ENCODE peak calls at places on chromosomes 1 and 21, in four cellular contexts. One of them, this sample, is unnamed.

GRCh38 chr1:178048883-178049282 is 45.0 kb upstream of the RASAL2 start:
- DNase-seq in HCT116: no peak
- DNase-seq in K562: no peak
- DNase-seq in GM23338: no peak
- DNase-seq in this sample: no peak

GRCh38 chr1:110616587-110616986 is 10.4 kb upstream of the KCNA2 start:
- DNase-seq in HCT116: no peak
- DNase-seq in K562: peak; percentile 76
- DNase-seq in GM23338: no peak
- DNase-seq in this sample: peak; percentile 90

GRCh38 chr1:3029991-3030662 is 8.9 kb downstream of the ACTRT2 start:
- DNase-seq in HCT116: no peak
- DNase-seq in K562: no peak
- DNase-seq in GM23338: no peak
- DNase-seq in this sample: no peak

GRCh38 chr1:45348966-45349677 is 8.9 kb upstream of the MUTYH start:
- DNase-seq in HCT116: no peak
- DNase-seq in K562: no peak
- DNase-seq in GM23338: no peak
- DNase-seq in this sample: no peak

GRCh38 chr1:100747821-100748220 is 28.3 kb downstream of the VCAM1 start:
- DNase-seq in HCT116: no peak
- DNase-seq in K562: no peak
- DNase-seq in GM23338: no peak
- DNase-seq in this sample: no peak

GRCh38 chr1:7940745-7941436 is at the start of gene TNFRSF9:
- DNase-seq in HCT116: no peak
- DNase-seq in K562: peak; percentile 28
- DNase-seq in GM23338: no peak
- DNase-seq in this sample: no peak

GRCh38 chr1:185864889-185865288 is 130.7 kb downstream of the HMCN1 start:
- DNase-seq in HCT116: no peak
- DNase-seq in K562: no peak
- DNase-seq in GM23338: no peak
- DNase-seq in this sample: no peak

GRCh38 chr1:22450421-22451021 is 1.1 kb upstream of the ZBTB40 start:
- DNase-seq in HCT116: no peak
- DNase-seq in K562: no peak
- DNase-seq in GM23338: no peak
- DNase-seq in this sample: no peak

GRCh38 chr1:228158151-228158571 is 7.4 kb upstream of the IBA57 start:
- DNase-seq in HCT116: no peak
- DNase-seq in K562: no peak
- DNase-seq in GM23338: peak; percentile 43
- DNase-seq in this sample: no peak

GRCh38 chr21:45418301-45419071 is 13.5 kb downstream of the COL18A1 start:
- DNase-seq in HCT116: no peak
- DNase-seq in K562: no peak
- DNase-seq in GM23338: no peak
- DNase-seq in this sample: no peak

GRCh38 chr21:26811031-26811430 is 34.2 kb downstream of the ADAMTS1 start:
- DNase-seq in HCT116: no peak
- DNase-seq in K562: no peak
- DNase-seq in GM23338: no peak
- DNase-seq in this sample: no peak

GRCh38 chr1:234870020-234870378 is 258.6 kb downstream of the TOMM20 start:
- DNase-seq in HCT116: no peak
- DNase-seq in K562: no peak
- DNase-seq in GM23338: no peak
- DNase-seq in this sample: no peak

GRCh38 chr1:205312866-205313680 is 8.5 kb downstream of the NUAK2 start:
- DNase-seq in HCT116: no peak
- DNase-seq in K562: no peak
- DNase-seq in GM23338: no peak
- DNase-seq in this sample: no peak

GRCh38 chr1:159012495-159012894 is 2.8 kb downstream of the IFI16 start:
- DNase-seq in HCT116: no peak
- DNase-seq in K562: no peak
- DNase-seq in GM23338: no peak
- DNase-seq in this sample: no peak

DNA sequence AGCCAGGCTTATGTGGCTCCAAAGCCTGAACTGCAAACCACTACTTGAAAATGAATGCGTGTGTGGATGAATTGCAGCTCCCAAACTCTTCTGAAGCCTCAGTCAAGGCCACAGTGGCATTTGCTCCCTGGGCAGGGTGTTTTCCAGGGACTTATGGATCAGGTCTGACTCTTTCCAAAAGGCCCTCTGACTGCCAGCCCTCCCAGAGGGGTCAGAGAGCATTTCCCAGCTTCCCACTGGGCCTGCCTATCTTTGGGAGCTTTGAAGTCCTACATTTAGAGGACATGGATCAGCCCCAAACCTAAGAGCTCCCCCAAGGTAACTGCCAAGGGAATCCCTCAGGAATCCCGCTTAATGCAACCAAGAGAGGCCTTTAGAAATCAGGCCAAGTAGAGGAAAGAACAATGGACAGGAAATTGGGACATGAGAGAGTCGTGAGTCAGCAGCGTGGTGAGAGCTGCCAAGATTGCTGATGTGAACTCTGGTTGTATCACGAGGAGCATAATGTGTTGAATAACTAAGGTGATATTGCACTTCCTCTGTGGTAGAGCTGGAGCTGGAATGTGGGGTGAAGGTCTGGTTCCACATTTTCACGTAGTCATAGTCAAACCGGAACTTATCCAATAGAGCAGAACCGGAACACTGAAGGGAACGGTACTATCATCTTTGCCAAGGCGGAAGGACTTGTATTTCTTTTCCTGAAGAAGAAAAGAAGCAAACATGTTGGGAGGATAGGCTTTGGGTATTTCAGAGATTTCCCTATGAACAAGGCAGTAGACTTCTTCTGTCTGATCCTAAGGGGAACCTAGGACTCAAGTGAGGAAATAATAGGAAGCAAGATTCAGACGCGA is 99.4 kb upstream of the JUN start:
- DNase-seq in HCT116: peak; percentile 85
- DNase-seq in K562: peak; percentile 53
- DNase-seq in GM23338: peak; percentile 16
- DNase-seq in this sample: peak; percentile 96
- TF ChIP-seq POLR2AphosphoS5 in HCT116: peak; percentile 74
- TF ChIP-seq POLR2AphosphoS5 in K562: no peak
- TF ChIP-seq POLR2AphosphoS5 in GM23338: no peak
- TF ChIP-seq POLR2AphosphoS5 in this sample: peak; percentile 69

GRCh38 chr1:161044908-161045748 is 649 bp downstream of the USF1 start:
- DNase-seq in HCT116: no peak
- DNase-seq in K562: peak; percentile 73
- DNase-seq in GM23338: peak; percentile 76
- DNase-seq in this sample: peak; percentile 89
- TF ChIP-seq REST in HCT116: no peak
- TF ChIP-seq REST in K562: peak; percentile 72
- TF ChIP-seq REST in GM23338: no peak
- TF ChIP-seq REST in this sample: no peak

GRCh38 chr1:244969355-244970235 is 105.3 kb upstream of the HNRNPU start:
- DNase-seq in HCT116: peak; percentile 40
- DNase-seq in K562: no peak
- DNase-seq in GM23338: peak; percentile 75
- DNase-seq in this sample: peak; percentile 67
- TF ChIP-seq POLR2AphosphoS5 in HCT116: peak; percentile 14
- TF ChIP-seq POLR2AphosphoS5 in K562: no peak
- TF ChIP-seq POLR2AphosphoS5 in GM23338: peak; percentile 50
- TF ChIP-seq POLR2AphosphoS5 in this sample: peak; percentile 88

GRCh38 chr1:235898126-235898525 is 31.4 kb upstream of the LYST start:
- DNase-seq in HCT116: no peak
- DNase-seq in K562: no peak
- DNase-seq in GM23338: no peak
- DNase-seq in this sample: no peak

GRCh38 chr1:235888119-235888643 is 21.5 kb upstream of the LYST start:
- DNase-seq in HCT116: no peak
- DNase-seq in K562: no peak
- DNase-seq in GM23338: no peak
- DNase-seq in this sample: no peak

GRCh38 chr1:235892080-235892670 is 25.5 kb upstream of the LYST start:
- DNase-seq in HCT116: no peak
- DNase-seq in K562: no peak
- DNase-seq in GM23338: no peak
- DNase-seq in this sample: no peak

GRCh38 chr1:235892734-235893413 is 26.2 kb upstream of the LYST start:
- DNase-seq in HCT116: no peak
- DNase-seq in K562: no peak
- DNase-seq in GM23338: no peak
- DNase-seq in this sample: peak; percentile 80

DNA sequence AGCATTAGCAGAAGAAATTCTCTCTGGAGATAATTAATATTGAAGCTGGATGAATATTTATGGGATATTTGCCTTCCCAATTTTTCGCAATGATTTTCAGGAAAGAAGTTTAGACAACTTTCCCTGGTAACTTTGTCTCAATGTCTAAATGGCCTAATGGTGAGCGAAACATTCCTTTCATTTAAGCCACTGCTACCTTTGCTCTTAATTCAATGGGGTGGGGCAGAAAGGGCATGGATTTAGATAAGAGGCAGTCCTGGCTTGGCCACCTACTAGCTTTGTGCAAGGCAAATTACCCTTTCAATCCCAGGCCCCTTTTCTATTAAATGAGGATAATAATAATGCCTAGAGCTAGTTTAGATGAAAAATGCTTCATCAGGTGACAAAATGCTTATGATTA is 27.1 kb upstream of the LYST start:
- DNase-seq in HCT116: no peak
- DNase-seq in K562: no peak
- DNase-seq in GM23338: no peak
- DNase-seq in this sample: no peak
- TF ChIP-seq REST in HCT116: no peak
- TF ChIP-seq REST in K562: no peak
- TF ChIP-seq REST in GM23338: no peak
- TF ChIP-seq REST in this sample: no peak

GRCh38 chr21:14545906-14546480 is at the start of gene SAMSN1:
- DNase-seq in HCT116: no peak
- DNase-seq in K562: peak; percentile 52
- DNase-seq in GM23338: no peak
- DNase-seq in this sample: no peak
- TF ChIP-seq POLR2AphosphoS5 in HCT116: no peak
- TF ChIP-seq POLR2AphosphoS5 in K562: peak; percentile 93
- TF ChIP-seq POLR2AphosphoS5 in GM23338: no peak
- TF ChIP-seq POLR2AphosphoS5 in this sample: peak; percentile 58

DNA sequence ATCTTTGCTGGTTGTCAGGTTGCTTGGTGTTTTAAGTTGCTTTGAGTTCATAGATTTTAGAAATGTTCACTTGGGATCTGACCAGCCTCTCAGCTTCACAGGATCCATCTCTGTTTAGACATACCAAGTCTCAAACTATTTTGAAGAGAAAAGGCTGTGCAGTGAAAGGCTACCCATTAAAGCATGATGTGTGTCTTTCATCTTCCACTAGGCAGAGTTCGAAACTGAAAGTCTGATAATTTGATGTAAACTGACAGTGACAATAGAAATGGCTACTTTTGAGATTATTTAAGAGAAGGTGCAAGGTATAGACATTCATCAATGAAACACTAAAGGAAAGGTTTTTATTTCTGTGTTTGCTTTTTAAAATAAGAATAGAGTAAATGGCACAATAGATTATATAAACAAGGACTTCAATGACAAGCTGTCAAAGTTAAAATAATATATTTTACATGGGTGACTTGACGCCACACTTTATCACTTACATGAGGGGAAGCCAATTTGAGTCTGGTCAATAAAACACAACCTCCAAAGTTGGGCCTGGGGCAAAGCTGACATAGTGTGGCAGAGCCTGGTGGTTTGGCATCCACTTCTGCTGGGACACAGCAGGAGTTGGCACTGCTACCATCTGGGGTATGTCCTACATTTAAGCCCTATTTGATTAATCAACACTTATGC is 197.6 kb downstream of the CRB1 start:
- DNase-seq in HCT116: no peak
- DNase-seq in K562: no peak
- DNase-seq in GM23338: no peak
- DNase-seq in this sample: no peak
- TF ChIP-seq REST in HCT116: no peak
- TF ChIP-seq REST in K562: no peak
- TF ChIP-seq REST in GM23338: no peak
- TF ChIP-seq REST in this sample: no peak

DNA sequence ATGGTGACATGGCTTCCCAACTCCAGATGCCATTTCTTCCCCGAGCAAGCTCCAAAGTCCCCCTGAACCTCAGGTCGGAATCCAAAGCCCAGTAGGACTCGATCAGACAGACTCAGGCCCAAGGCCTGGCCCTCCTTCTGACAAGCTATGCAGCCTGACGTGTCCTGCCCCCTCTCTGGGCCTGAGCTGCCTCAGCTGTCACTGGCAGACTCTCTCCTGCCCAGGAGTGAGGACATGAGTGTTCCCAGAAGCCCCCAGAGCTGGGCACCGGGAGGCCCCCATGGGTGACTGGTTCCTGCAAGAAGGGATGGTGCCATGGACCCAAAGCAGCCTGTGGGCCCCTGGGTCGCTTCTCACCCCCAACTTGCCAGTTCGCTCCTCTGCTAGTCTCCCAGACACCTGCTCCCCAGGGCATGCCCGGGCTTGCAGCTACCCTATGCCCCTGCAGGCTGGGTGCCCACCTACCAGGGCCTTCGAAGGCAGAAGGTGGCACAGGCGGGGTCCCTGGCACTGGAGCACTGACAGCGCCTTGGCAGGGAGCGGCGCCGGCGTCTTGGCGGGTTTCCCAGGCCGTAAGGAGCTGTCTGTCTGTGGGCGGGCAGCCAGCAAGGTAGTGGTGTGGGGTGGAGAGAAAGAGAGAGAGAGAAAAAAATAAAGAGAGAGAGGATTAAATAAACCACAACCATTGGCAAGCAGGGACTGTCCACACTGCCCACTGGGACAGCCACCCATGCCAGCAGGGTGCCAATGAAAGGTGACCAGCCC is 2.3 kb downstream of the EDN2 start:
- DNase-seq in HCT116: no peak
- DNase-seq in K562: no peak
- DNase-seq in GM23338: no peak
- DNase-seq in this sample: no peak
- TF ChIP-seq POLR2AphosphoS5 in HCT116: no peak
- TF ChIP-seq POLR2AphosphoS5 in K562: no peak
- TF ChIP-seq POLR2AphosphoS5 in GM23338: no peak
- TF ChIP-seq POLR2AphosphoS5 in this sample: no peak

GRCh38 chr1:150551784-150552691 is 2.8 kb downstream of the ADAMTSL4 start:
- DNase-seq in HCT116: no peak
- DNase-seq in K562: peak; percentile 68
- DNase-seq in GM23338: no peak
- DNase-seq in this sample: peak; percentile 94
- TF ChIP-seq REST in HCT116: no peak
- TF ChIP-seq REST in K562: no peak
- TF ChIP-seq REST in GM23338: no peak
- TF ChIP-seq REST in this sample: no peak